ENCODE peak calls at places on chromosomes 2 and 18, in seven cellular contexts. P, D, Z, K, M, N and U are unnamed samples.

GRCh38 chr2:209141142-209141541 is 282.7 kb upstream of the MAP2 start:
- DNase-seq in M (no peak), N (no peak), P (no peak), K (no peak), Z (no peak), D (no peak), U (no peak)

GRCh38 chr2:133986076-133986837 is 267.6 kb upstream of the MGAT5 start:
- DNase-seq in K (no peak), M (no peak), P (no peak), N (no peak), Z (no peak), D (peak), U (no peak)

GRCh38 chr18:60755134-60755533 is 382.6 kb upstream of the MC4R start:
- DNase-seq in N (no peak), P (no peak), K (no peak), M (no peak), Z (no peak), D (no peak), U (no peak)

GRCh38 chr2:23509071-23509470 is 124.1 kb downstream of the KLHL29 start:
- DNase-seq in D (no peak), M (no peak), N (no peak), K (no peak), Z (no peak), P (no peak), U (no peak)

GRCh38 chr2:160229591-160229990 is 29.5 kb upstream of the ITGB6 start:
- DNase-seq in P (no peak), D (no peak), M (no peak), K (no peak), Z (no peak), N (no peak), U (peak)

GRCh38 chr18:72456802-72457201 is 87.3 kb downstream of the CBLN2 start:
- DNase-seq in Z (no peak), N (no peak), K (no peak), P (no peak), D (no peak), M (no peak), U (no peak)

GRCh38 chr2:128608911-128609880 is 290.5 kb upstream of the HS6ST1 start:
- DNase-seq in M (no peak), D (no peak), K (no peak), N (no peak), Z (no peak), P (no peak), U (no peak)

GRCh38 chr2:1210352-1210751 is 202.9 kb upstream of the TPO start:
- DNase-seq in D (no peak), P (no peak), M (no peak), Z (no peak), N (no peak), K (no peak), U (no peak)

GRCh38 chr2:207337234-207338219 is 171.8 kb upstream of the KLF7 start:
- DNase-seq in M (no peak), P (peak), N (no peak), K (no peak), D (peak), Z (no peak), U (no peak)
- TF ChIP-seq JUND in M (no peak), P (peak), N (no peak), K (no peak), D (peak), Z (no peak), U (no peak)

GRCh38 chr2:8597526-8598225 is 84.2 kb upstream of the ID2 start:
- DNase-seq in D (no peak), K (no peak), M (no peak), P (no peak), N (no peak), Z (no peak), U (no peak)

GRCh38 chr2:8595428-8595805 is 86.4 kb upstream of the ID2 start:
- DNase-seq in N (no peak), D (no peak), M (no peak), K (no peak), Z (no peak), P (no peak), U (no peak)

GRCh38 chr2:8597094-8597493 is 84.8 kb upstream of the ID2 start:
- DNase-seq in Z (no peak), M (no peak), D (no peak), N (no peak), K (no peak), P (no peak), U (no peak)

GRCh38 chr2:8594731-8595427 is 87.0 kb upstream of the ID2 start:
- DNase-seq in N (no peak), Z (no peak), M (no peak), D (no peak), P (no peak), K (no peak), U (no peak)

DNA sequence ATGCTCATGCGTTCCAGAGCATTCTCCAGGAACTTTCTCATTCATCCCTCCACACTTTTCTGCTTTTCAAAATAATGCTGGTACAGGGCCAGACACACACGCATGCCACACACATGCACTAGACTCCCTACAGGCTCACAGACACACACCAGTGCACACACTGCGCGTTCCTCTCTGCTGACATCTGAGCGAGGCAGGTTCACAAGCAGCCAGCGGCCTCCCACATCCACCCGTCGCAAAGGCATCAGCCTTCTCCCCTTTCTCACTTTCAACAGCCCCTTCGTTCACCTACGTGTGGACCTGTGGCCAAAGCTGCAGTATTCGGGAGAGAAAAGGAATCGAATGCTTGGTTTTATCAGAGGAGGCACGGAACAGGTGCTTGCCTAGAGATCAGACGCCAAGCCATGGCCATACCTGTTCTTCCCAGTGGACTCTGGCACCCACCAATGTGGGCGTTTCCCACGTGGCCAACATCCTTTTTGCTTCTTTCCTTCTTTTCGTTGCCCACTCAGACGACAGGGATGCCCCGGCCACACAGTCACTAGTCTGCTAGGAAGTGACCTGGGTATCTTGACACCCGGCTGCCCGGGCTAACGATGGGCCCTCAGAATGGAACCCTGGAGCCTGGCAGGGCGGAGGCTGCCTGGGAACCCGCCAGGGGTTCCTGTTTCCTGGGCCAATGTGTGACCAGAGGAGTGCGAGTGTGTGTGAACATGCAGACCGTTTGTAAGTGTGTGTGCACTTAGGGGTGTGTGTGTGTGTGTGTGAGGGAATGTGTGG is 85.8 kb upstream of the ID2 start:
- DNase-seq in D (no peak), Z (no peak), M (no peak), N (no peak), P (no peak), K (no peak), U (no peak)
- TF ChIP-seq JUND in D (no peak), Z (no peak), M (no peak), N (no peak), P (no peak), K (no peak), U (no peak)

DNA sequence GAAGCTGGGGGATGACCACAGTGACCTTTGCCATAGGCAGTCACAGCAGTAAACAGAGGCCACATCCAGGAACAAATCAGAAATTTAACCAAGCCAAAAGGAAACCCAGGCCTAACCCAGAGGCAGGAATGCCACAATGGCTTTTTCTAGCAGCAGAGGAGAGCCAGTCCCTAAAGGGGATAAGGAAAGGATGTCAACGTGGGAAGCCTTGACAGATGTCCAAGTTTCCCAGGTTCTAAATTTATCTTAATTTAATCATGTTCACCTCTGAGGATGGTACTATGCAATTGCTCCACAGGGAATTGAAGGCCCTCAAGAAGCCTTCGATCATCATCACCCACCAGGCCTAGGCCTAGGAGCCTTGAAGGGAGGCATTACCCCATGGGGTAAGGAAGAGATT is 374.7 kb downstream of the TNS1 start:
- DNase-seq in M (no peak), N (no peak), P (no peak), D (no peak), K (no peak), Z (no peak), U (no peak)
- TF ChIP-seq JUND in M (no peak), N (no peak), P (no peak), D (no peak), K (no peak), Z (no peak), U (no peak)

GRCh38 chr2:105179469-105180372 is 61.8 kb upstream of the GPR45 start:
- DNase-seq in K (peak), M (no peak), D (peak), P (peak), N (peak), Z (no peak), U (peak)

GRCh38 chr2:105177008-105177407 is 64.5 kb upstream of the GPR45 start:
- DNase-seq in P (no peak), M (no peak), K (no peak), Z (no peak), D (no peak), N (no peak), U (no peak)

GRCh38 chr2:105175231-105175630 is 66.3 kb upstream of the GPR45 start:
- DNase-seq in D (no peak), N (no peak), K (no peak), P (no peak), M (no peak), Z (no peak), U (peak)

GRCh38 chr2:105177546-105178254 is 63.8 kb upstream of the GPR45 start:
- DNase-seq in K (no peak), P (no peak), N (no peak), M (no peak), Z (no peak), D (no peak), U (no peak)

GRCh38 chr2:105176429-105176828 is 65.1 kb upstream of the GPR45 start:
- DNase-seq in M (peak), K (no peak), D (no peak), P (no peak), Z (no peak), N (no peak), U (no peak)
- TF ChIP-seq JUND in M (no peak), K (no peak), D (no peak), P (no peak), Z (no peak), N (no peak), U (no peak)

GRCh38 chr2:241020201-241020600 is 21.8 kb downstream of the SNED1 start:
- DNase-seq in N (no peak), M (no peak), D (no peak), K (no peak), Z (no peak), P (no peak), U (no peak)
- TF ChIP-seq JUND in N (no peak), M (no peak), D (no peak), K (no peak), Z (no peak), P (no peak), U (no peak)

GRCh38 chr2:197500503-197501179 is 462 bp downstream of the HSPE1 start:
- DNase-seq in K (no peak), M (no peak), N (no peak), P (no peak), Z (no peak), D (no peak), U (peak)
- TF ChIP-seq JUND in K (no peak), M (no peak), N (no peak), P (no peak), Z (no peak), D (no peak), U (no peak)